ENCODE peak calls at places on chromosomes 11 and 22, in seven cellular contexts. One of them, this sample, is unnamed.

GRCh38 chr11:35178862-35179261 is 39.9 kb downstream of the CD44 start:
- DNase-seq in head of caudate nucleus: peak
- DNase-seq in Panc1: no peak
- DNase-seq in thoracic aorta: no peak
- DNase-seq in cerebellar nuclear complex: no peak
- DNase-seq in NCI-H446: no peak
- DNase-seq in effector CD4-positive, alpha-beta T cell: no peak
- DNase-seq in this sample: no peak

GRCh38 chr11:68412593-68413475 is 47.7 kb upstream of the PPP6R3 start:
- DNase-seq in head of caudate nucleus: no peak
- DNase-seq in Panc1: no peak
- DNase-seq in thoracic aorta: no peak
- DNase-seq in cerebellar nuclear complex: no peak
- DNase-seq in NCI-H446: no peak
- DNase-seq in effector CD4-positive, alpha-beta T cell: no peak
- DNase-seq in this sample: no peak

GRCh38 chr22:35656284-35656752 is 8.1 kb downstream of the APOL6 start:
- DNase-seq in head of caudate nucleus: no peak
- DNase-seq in Panc1: no peak
- DNase-seq in thoracic aorta: no peak
- DNase-seq in cerebellar nuclear complex: no peak
- DNase-seq in NCI-H446: no peak
- DNase-seq in effector CD4-positive, alpha-beta T cell: no peak
- DNase-seq in this sample: no peak

GRCh38 chr22:47057916-47058585 is 295.6 kb downstream of the TBC1D22A start:
- DNase-seq in head of caudate nucleus: no peak
- DNase-seq in Panc1: no peak
- DNase-seq in thoracic aorta: no peak
- DNase-seq in cerebellar nuclear complex: no peak
- DNase-seq in NCI-H446: no peak
- DNase-seq in effector CD4-positive, alpha-beta T cell: no peak
- DNase-seq in this sample: no peak

GRCh38 chr11:12318791-12319733 is 58.3 kb upstream of the PARVA start:
- DNase-seq in head of caudate nucleus: no peak
- DNase-seq in Panc1: no peak
- DNase-seq in thoracic aorta: no peak
- DNase-seq in cerebellar nuclear complex: no peak
- DNase-seq in NCI-H446: peak
- DNase-seq in effector CD4-positive, alpha-beta T cell: no peak
- DNase-seq in this sample: no peak

GRCh38 chr11:119479685-119480275 is 56.8 kb upstream of the THY1 start:
- DNase-seq in head of caudate nucleus: no peak
- DNase-seq in Panc1: no peak
- DNase-seq in thoracic aorta: no peak
- DNase-seq in cerebellar nuclear complex: no peak
- DNase-seq in NCI-H446: peak
- DNase-seq in effector CD4-positive, alpha-beta T cell: no peak
- DNase-seq in this sample: no peak

GRCh38 chr22:22244337-22245250 is at the start of gene VPREB1:
- DNase-seq in head of caudate nucleus: no peak
- DNase-seq in Panc1: no peak
- DNase-seq in thoracic aorta: no peak
- DNase-seq in cerebellar nuclear complex: no peak
- DNase-seq in NCI-H446: no peak
- DNase-seq in effector CD4-positive, alpha-beta T cell: no peak
- DNase-seq in this sample: no peak

GRCh38 chr11:17792161-17792560 is 57.6 kb downstream of the KCNC1 start:
- DNase-seq in head of caudate nucleus: no peak
- DNase-seq in Panc1: no peak
- DNase-seq in thoracic aorta: no peak
- DNase-seq in cerebellar nuclear complex: peak
- DNase-seq in NCI-H446: no peak
- DNase-seq in effector CD4-positive, alpha-beta T cell: no peak
- DNase-seq in this sample: no peak

GRCh38 chr11:12862761-12863469 is 146.2 kb upstream of the RASSF10 start:
- DNase-seq in head of caudate nucleus: peak
- DNase-seq in Panc1: no peak
- DNase-seq in thoracic aorta: no peak
- DNase-seq in cerebellar nuclear complex: peak
- DNase-seq in NCI-H446: peak
- DNase-seq in effector CD4-positive, alpha-beta T cell: no peak
- DNase-seq in this sample: peak

This sample was measured in right lobe of liver.